ENCODE peak calls at places on chromosomes 11 and 22, in eight cellular contexts. O is GM23338, X is HCT116, N is Panc1, V is SK-N-SH, J is K562, S is HepG2, A is GM12878. C is an unnamed sample.

GRCh38 chr11:109697140-109697843 is 275.3 kb downstream of the C11orf87 start:
- DNase-seq in J (peak; percentile 22), X (peak; percentile 23), N (peak; percentile 20), V (peak; percentile 35), O (peak; percentile 78), S (peak; percentile 23), A (no peak), C (no peak)

GRCh38 chr11:7904910-7905309 is 26.2 kb downstream of the OR10A6 start:
- DNase-seq in O (peak; percentile 68), S (no peak), A (no peak), J (no peak), N (no peak), V (no peak), X (no peak), C (no peak)

GRCh38 chr22:37157516-37158289 is 8.0 kb upstream of the IL2RB start:
- DNase-seq in S (no peak), N (no peak), V (no peak), O (no peak), A (no peak), X (peak; percentile 56), J (no peak), C (no peak)

GRCh38 chr22:24055283-24055682 is 44.2 kb downstream of the CABIN1 start:
- DNase-seq in N (no peak), O (no peak), S (no peak), J (no peak), A (no peak), X (no peak), V (no peak), C (no peak)

GRCh38 chr22:17501679-17502285 is 61.5 kb upstream of the SLC25A18 start:
- DNase-seq in X (peak; percentile 69), V (peak; percentile 69), A (peak; percentile 57), S (peak; percentile 63), O (peak; percentile 81), N (peak; percentile 53), J (peak; percentile 51), C (peak; percentile 45)

GRCh38 chr11:132307309-132308020 is 937.0 kb downstream of the NTM start:
- DNase-seq in X (no peak), O (no peak), A (no peak), S (no peak), J (no peak), V (no peak), N (no peak), C (no peak)

GRCh38 chr22:22910272-22911240 is 22.9 kb downstream of the IGLL5 start:
- DNase-seq in O (no peak), J (peak; percentile 58), S (no peak), V (no peak), X (no peak), N (no peak), A (no peak), C (no peak)

GRCh38 chr11:43419460-43419859 is 60.7 kb downstream of the TTC17 start:
- DNase-seq in X (peak; percentile 2), V (peak; percentile 26), J (peak; percentile 15), N (peak; percentile 15), A (no peak), O (peak; percentile 59), S (peak; percentile 25), C (peak; percentile 14)

GRCh38 chr22:42688241-42688913 is 32.3 kb downstream of the A4GALT start:
- DNase-seq in X (no peak), V (peak; percentile 45), N (no peak), O (peak; percentile 70), J (peak; percentile 37), S (peak; percentile 57), A (no peak), C (no peak)

DNA sequence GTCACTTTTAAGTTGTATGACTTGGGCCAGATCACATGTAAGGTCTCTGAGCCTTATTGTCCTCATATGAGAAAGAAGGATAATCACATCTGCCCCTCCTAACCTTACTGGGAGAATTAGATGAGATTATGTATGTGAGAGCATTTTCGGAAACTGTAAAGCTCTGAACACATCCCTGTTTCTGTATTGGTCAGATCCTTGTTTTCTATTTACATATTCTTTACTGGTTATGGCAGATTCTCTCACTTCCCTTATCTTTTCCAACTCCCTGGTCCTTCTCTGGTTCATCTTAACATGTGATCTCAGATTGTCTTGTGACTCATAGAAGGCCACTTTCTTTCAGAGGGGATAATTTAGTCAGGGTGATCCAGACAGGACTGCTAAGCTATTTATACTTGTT is 41.8 kb downstream of the CCDC81 start:
- DNase-seq in A (no peak), V (no peak), S (no peak), O (no peak), X (no peak), N (no peak), J (no peak), C (no peak)
- TF ChIP-seq REST in A (no peak), V (no peak), S (no peak), O (no peak), X (no peak), N (no peak), J (no peak), C (no peak)

DNA sequence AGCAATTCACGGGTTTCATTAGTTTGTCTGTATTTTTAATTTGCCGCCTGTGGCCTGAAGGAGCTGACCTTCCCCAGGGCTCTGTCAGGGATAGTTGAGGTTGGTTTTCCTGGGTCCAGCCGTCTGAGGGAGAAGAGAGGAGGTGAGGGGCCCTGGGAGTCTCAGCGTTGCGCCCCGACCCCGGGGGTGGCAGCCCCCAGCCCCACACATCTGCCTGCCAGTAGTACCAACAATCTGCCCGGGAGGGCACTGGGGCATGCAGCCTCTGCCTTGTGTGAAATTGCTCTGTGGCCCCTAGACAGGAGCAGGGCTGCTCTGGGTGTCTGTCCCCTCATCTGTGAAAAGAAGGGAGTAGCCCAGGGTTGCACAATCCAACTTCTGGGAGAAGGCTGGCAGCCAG is 6.6 kb downstream of the B3GAT1 start:
- DNase-seq in V (no peak), J (no peak), X (no peak), A (no peak), N (no peak), O (no peak), S (no peak), C (no peak)
- H3K27me3 ChIP-seq in V (no peaks in the 10 kb centered on the region), J (peaks cover 41% of the 10 kb centered on the region), X (peaks cover 15% of the 10 kb centered on the region), A (no peaks in the 10 kb centered on the region), N (peaks cover 18% of the 10 kb centered on the region), O (peaks cover 3% of the 10 kb centered on the region), S (peaks cover 3% of the 10 kb centered on the region), C (peaks cover 2% of the 10 kb centered on the region)

GRCh38 chr11:18254781-18255361 is 6.4 kb upstream of the SAA2 start:
- DNase-seq in A (no peak), S (no peak), J (no peak), N (no peak), O (no peak), X (no peak), V (no peak), C (no peak)

GRCh38 chr11:18253222-18253621 is 4.8 kb upstream of the SAA2 start:
- DNase-seq in V (no peak), J (no peak), A (no peak), S (no peak), O (no peak), X (peak; percentile 8), N (no peak), C (no peak)

GRCh38 chr11:18259259-18259658 is 6.8 kb upstream of the SAA1 start:
- DNase-seq in O (no peak), N (no peak), A (no peak), J (no peak), V (no peak), X (no peak), S (peak; percentile 72), C (no peak)

GRCh38 chr11:18248561-18248960 is at the start of gene SAA2:
- DNase-seq in N (no peak), A (no peak), S (no peak), V (no peak), O (no peak), X (no peak), J (no peak), C (no peak)

GRCh38 chr11:18253778-18254338 is 5.4 kb upstream of the SAA2 start:
- DNase-seq in N (no peak), O (no peak), V (no peak), A (no peak), S (no peak), J (no peak), X (no peak), C (no peak)
- TF ChIP-seq REST in N (no peak), O (no peak), V (no peak), A (no peak), S (no peak), J (no peak), X (no peak), C (no peak)

GRCh38 chr11:38169286-38169685 is 1571.2 kb upstream of the RAG2 start:
- DNase-seq in V (no peak), O (no peak), N (no peak), X (no peak), J (no peak), S (peak; percentile 68), A (no peak), C (no peak)

GRCh38 chr11:38176812-38177322 is 1578.8 kb upstream of the RAG2 start:
- DNase-seq in O (no peak), J (no peak), N (no peak), S (no peak), X (no peak), V (no peak), A (no peak), C (no peak)

DNA sequence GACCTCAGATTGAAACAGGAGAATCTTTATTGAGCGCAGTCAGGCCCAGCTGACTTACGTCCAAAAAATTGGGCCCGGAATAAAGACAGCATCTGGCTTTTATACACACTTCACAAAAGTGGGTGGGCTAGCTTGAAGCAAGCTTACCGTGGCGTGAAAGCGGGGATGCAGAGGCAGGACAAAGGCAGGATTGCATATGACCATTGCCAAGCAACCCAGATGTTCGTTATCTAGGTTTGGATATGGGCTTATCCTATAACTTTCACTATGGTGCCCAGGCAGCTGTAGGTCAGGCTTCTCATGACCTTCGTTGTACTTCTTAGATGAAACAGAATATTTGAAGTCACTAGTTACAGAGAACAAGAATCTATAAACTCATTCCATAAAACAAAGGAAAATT is 1575.6 kb upstream of the RAG2 start:
- DNase-seq in S (no peak), O (no peak), J (no peak), X (no peak), N (no peak), V (no peak), A (no peak), C (no peak)
- H3K27me3 ChIP-seq in S (no peaks in the 10 kb centered on the region), O (no peaks in the 10 kb centered on the region), J (no peaks in the 10 kb centered on the region), X (no peaks in the 10 kb centered on the region), N (no peaks in the 10 kb centered on the region), V (no peaks in the 10 kb centered on the region), A (no peaks in the 10 kb centered on the region), C (no peaks in the 10 kb centered on the region)